ENCODE peak calls at places on chromosome 20, in seven cellular contexts. B, U, O, R, Q, J and G are unnamed samples. For H3K4me1, the result is how much of the 10 kb centered on the place peaks cover.

GRCh38 chr20:5650191-5650691 is 100.0 kb upstream of the SHLD1 start:
- DNase-seq in B (no peak), U (no peak), O (no peak), R (no peak), Q (no peak), J (no peak), G (no peak)

GRCh38 chr20:32457476-32457986 is 99.4 kb downstream of the ASXL1 start:
- DNase-seq in B (no peak), U (peak), O (peak), R (no peak), Q (peak), J (no peak), G (peak)

GRCh38 chr20:49278817-49279676 is 1.2 kb upstream of the ZNFX1 start:
- DNase-seq in B (no peak), U (no peak), O (peak), R (no peak), Q (no peak), J (peak), G (no peak)

GRCh38 chr20:3067139-3068009 is 4.0 kb upstream of the OXT start:
- DNase-seq in B (no peak), U (no peak), O (no peak), R (no peak), Q (no peak), J (no peak), G (no peak)

GRCh38 chr20:5077761-5078387 is 41.9 kb downstream of the PCNA start:
- DNase-seq in B (no peak), U (no peak), O (no peak), R (no peak), Q (no peak), J (no peak), G (no peak)

GRCh38 chr20:5426026-5426425 is 109.3 kb upstream of the PROKR2 start:
- DNase-seq in B (no peak), U (no peak), O (no peak), R (no peak), Q (no peak), J (no peak), G (no peak)

GRCh38 chr20:7161690-7162089 is 394.2 kb downstream of the BMP2 start:
- DNase-seq in B (no peak), U (peak), O (no peak), R (no peak), Q (no peak), J (no peak), G (no peak)

GRCh38 chr20:9071976-9072726 is 3.3 kb downstream of the PLCB4 start:
- DNase-seq in B (no peak), U (no peak), O (no peak), R (no peak), Q (no peak), J (no peak), G (no peak)

GRCh38 chr20:58020656-58021454 is 207.6 kb downstream of the ANKRD60 start:
- DNase-seq in B (peak), U (no peak), O (no peak), R (no peak), Q (no peak), J (no peak), G (no peak)

GRCh38 chr20:48393721-48394120 is 434.1 kb downstream of the PREX1 start:
- DNase-seq in B (no peak), U (no peak), O (no peak), R (no peak), Q (no peak), J (no peak), G (no peak)

GRCh38 chr20:46709459-46710148 is at the start of gene SLC2A10:
- DNase-seq in B (peak), U (no peak), O (peak), R (no peak), Q (peak), J (peak), G (peak)

GRCh38 chr20:36591854-36592641 is 13.5 kb upstream of the RAB5IF start:
- DNase-seq in B (no peak), U (peak), O (no peak), R (peak), Q (no peak), J (peak), G (no peak)

GRCh38 chr20:16553684-16554083 is 19.6 kb downstream of the KIF16B start:
- DNase-seq in B (no peak), U (no peak), O (no peak), R (no peak), Q (no peak), J (no peak), G (no peak)

GRCh38 chr20:8527998-8528397 is 395.9 kb downstream of the PLCB1 start:
- DNase-seq in B (no peak), U (peak), O (no peak), R (no peak), Q (no peak), J (no peak), G (no peak)

GRCh38 chr20:48732081-48732829 is 95.5 kb downstream of the PREX1 start:
- DNase-seq in B (no peak), U (no peak), O (no peak), R (no peak), Q (no peak), J (no peak), G (no peak)

GRCh38 chr20:2746636-2747265 is 53.7 kb downstream of the CPXM1 start:
- DNase-seq in B (no peak), U (no peak), O (no peak), R (no peak), Q (no peak), J (no peak), G (no peak)

GRCh38 chr20:14716251-14716650 is 378.8 kb upstream of the FLRT3 start:
- DNase-seq in B (no peak), U (no peak), O (no peak), R (no peak), Q (peak), J (no peak), G (no peak)

GRCh38 chr20:41027872-41028358 is 707 bp upstream of the TOP1 start:
- DNase-seq in B (no peak), U (no peak), O (no peak), R (no peak), Q (no peak), J (no peak), G (no peak)

GRCh38 chr20:53940883-53941546 is 129.4 kb downstream of the BCAS1 start:
- DNase-seq in B (no peak), U (peak), O (peak), R (no peak), Q (no peak), J (peak), G (peak)

GRCh38 chr20:16395366-16395765 is 177.9 kb downstream of the KIF16B start:
- DNase-seq in B (no peak), U (no peak), O (no peak), R (no peak), Q (no peak), J (no peak), G (no peak)

GRCh38 chr20:49484180-49485140 is 2.0 kb upstream of the KCNB1 start:
- DNase-seq in B (peak), U (peak), O (peak), R (peak), Q (peak), J (peak), G (peak)

GRCh38 chr20:32493356-32493755 is 91.8 kb downstream of the NOL4L start:
- DNase-seq in B (no peak), U (no peak), O (no peak), R (no peak), Q (no peak), J (no peak), G (peak)

GRCh38 chr20:41697861-41698559 is 79.8 kb upstream of the CHD6 start:
- DNase-seq in B (no peak), U (peak), O (no peak), R (no peak), Q (no peak), J (peak), G (no peak)

GRCh38 chr20:25984933-25985332 is 288.3 kb upstream of the ZNF337 start:
- DNase-seq in B (peak), U (no peak), O (peak), R (no peak), Q (no peak), J (peak), G (peak)

GRCh38 chr20:46946796-46947195 is 52.2 kb downstream of the EYA2 start:
- DNase-seq in B (no peak), U (no peak), O (no peak), R (no peak), Q (no peak), J (no peak), G (no peak)

GRCh38 chr20:40332167-40332566 is 356.9 kb downstream of the MAFB start:
- DNase-seq in B (no peak), U (no peak), O (no peak), R (no peak), Q (no peak), J (no peak), G (no peak)

GRCh38 chr20:11394145-11394833 is 523.4 kb upstream of the BTBD3 start:
- DNase-seq in B (no peak), U (peak), O (no peak), R (no peak), Q (no peak), J (no peak), G (no peak)

GRCh38 chr20:3854462-3854870 is 7.8 kb downstream of the MAVS start:
- DNase-seq in B (no peak), U (no peak), O (no peak), R (no peak), Q (no peak), J (no peak), G (no peak)

GRCh38 chr20:18588554-18589043 is 745 bp downstream of the DTD1 start:
- DNase-seq in B (no peak), U (no peak), O (no peak), R (no peak), Q (no peak), J (peak), G (no peak)

GRCh38 chr20:46638367-46639274 is 12.6 kb downstream of the SLC13A3 start:
- DNase-seq in B (no peak), U (no peak), O (no peak), R (no peak), Q (no peak), J (no peak), G (no peak)

GRCh38 chr20:13142143-13142542 is 78.9 kb upstream of the ISM1 start:
- DNase-seq in B (no peak), U (no peak), O (no peak), R (no peak), Q (no peak), J (no peak), G (no peak)

GRCh38 chr20:47318596-47319516 is 37.6 kb downstream of the ZMYND8 start:
- DNase-seq in B (peak), U (peak), O (peak), R (no peak), Q (no peak), J (peak), G (peak)

GRCh38 chr20:3461911-3462677 is 8.7 kb upstream of the ATRN start:
- DNase-seq in B (no peak), U (no peak), O (no peak), R (no peak), Q (no peak), J (no peak), G (no peak)

GRCh38 chr20:35319206-35320197 is 27.3 kb upstream of the FAM83C start:
- DNase-seq in B (no peak), U (no peak), O (no peak), R (no peak), Q (no peak), J (no peak), G (no peak)

GRCh38 chr20:26209171-26209941 is 512.7 kb upstream of the ZNF337 start:
- DNase-seq in B (no peak), U (peak), O (peak), R (no peak), Q (peak), J (no peak), G (no peak)

GRCh38 chr20:59163641-59164530 is at the start of gene ZNF831:
- DNase-seq in B (no peak), U (no peak), O (no peak), R (no peak), Q (no peak), J (no peak), G (no peak)

GRCh38 chr20:52438326-52438963 is 246.9 kb upstream of the ZFP64 start:
- DNase-seq in B (no peak), U (no peak), O (no peak), R (no peak), Q (no peak), J (peak), G (no peak)
- H3K4me1 ChIP-seq in B (under half), U (under half), O (under half), R (under half), Q (under half), J (under half), G (under half)

GRCh38 chr20:19673575-19673974 is 84.5 kb upstream of the RIN2 start:
- DNase-seq in B (no peak), U (peak), O (no peak), R (no peak), Q (no peak), J (no peak), G (no peak)

GRCh38 chr20:19676202-19676601 is 81.9 kb upstream of the RIN2 start:
- DNase-seq in B (peak), U (no peak), O (no peak), R (no peak), Q (no peak), J (no peak), G (no peak)

GRCh38 chr20:19672498-19672897 is 85.6 kb upstream of the RIN2 start:
- DNase-seq in B (no peak), U (no peak), O (no peak), R (no peak), Q (no peak), J (no peak), G (no peak)

GRCh38 chr20:19668406-19668805 is 89.7 kb upstream of the RIN2 start:
- DNase-seq in B (no peak), U (no peak), O (no peak), R (no peak), Q (no peak), J (no peak), G (no peak)

GRCh38 chr20:19670829-19671228 is 87.2 kb upstream of the RIN2 start:
- DNase-seq in B (no peak), U (no peak), O (no peak), R (no peak), Q (no peak), J (no peak), G (no peak)
- H3K4me1 ChIP-seq in B (under half), U (under half), O (under half), R (under half), Q (under half), J (under half), G (under half)

DNA sequence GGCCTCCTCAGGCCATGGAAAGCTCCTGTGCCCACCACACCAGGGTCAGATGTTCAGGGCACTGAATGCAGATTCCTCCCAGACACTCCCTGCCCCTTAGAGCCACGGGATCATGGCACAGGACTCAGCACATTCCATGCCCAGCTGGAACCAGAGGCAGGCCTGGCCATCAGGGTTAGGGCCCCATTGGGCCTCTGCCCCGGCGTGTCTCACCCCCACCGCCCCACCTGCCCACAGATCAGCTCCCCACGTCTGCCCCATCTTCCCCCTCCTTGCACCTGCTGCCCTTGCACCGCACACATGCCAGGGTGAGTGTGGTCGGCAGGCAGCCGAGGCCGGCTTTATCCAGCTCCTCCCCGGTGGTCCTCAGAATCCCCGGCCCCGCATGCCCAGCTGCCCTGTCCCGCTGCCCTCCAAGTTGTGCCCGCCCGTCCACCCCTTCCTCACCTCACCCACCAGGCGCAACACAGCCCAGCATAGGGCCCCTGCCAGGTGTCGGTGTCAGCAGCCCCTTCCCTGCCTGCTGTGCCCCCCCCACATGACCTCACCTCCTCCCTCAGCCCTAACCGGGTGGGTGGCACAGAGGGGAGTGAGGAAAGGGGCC is 2.2 kb upstream of the SRMS start:
- DNase-seq in B (no peak), U (no peak), O (no peak), R (no peak), Q (no peak), J (no peak), G (no peak)
- H3K4me1 ChIP-seq in B (under half), U (under half), O (under half), R (under half), Q (under half), J (half or more), G (under half)

GRCh38 chr20:1333462-1334369 is 4.8 kb upstream of the SDCBP2 start:
- DNase-seq in B (no peak), U (no peak), O (no peak), R (no peak), Q (no peak), J (no peak), G (no peak)
- H3K4me1 ChIP-seq in B (under half), U (under half), O (half or more), R (under half), Q (under half), J (under half), G (half or more)

DNA sequence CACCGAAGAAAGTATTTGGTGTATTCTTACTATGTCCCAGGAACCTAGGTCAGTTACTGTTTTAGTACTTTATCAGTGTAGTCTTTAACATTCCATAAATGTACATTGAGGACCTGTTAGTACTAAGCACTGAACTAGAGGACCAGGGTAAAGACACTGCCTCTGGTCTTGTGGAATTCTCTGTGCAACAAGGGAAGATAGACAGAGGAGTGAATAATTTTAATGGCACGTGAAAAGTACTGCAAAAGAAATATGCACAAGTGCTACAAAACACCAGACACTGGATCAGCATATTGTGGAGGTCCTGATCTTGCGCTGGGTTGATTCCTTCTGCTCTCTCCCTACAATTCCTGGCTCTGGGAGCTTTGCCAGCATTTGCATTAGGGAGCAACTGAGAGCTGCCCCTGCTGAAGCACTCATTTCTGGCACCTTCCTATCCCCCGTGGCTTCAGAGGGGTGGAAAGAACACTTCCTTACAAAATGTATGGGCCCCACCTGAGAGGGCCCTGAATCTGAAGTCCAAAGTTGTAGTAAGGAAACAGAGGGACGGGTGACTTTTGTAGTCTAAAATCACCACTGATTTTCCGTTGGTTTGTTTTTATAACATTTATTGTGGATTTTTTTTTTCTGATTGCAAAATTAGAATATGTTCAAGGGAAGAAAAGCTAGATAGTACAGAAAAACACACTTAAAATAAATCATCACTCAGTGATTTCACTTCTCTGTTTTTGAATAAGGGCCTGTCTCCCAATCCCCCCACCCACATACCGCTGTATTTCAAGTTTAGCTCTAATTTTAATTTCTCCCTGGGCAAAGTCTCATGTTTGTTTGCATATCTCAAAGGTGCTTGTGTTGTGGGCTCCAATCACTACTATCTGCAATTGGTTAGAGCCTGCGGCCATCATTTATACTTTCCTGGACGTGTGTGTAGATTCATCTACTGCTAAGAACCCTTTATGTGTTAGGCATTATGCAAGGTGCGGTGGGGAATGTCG is 4.9 kb downstream of the PKIG start:
- DNase-seq in B (no peak), U (no peak), O (no peak), R (no peak), Q (no peak), J (no peak), G (no peak)
- H3K4me1 ChIP-seq in B (under half), U (under half), O (half or more), R (under half), Q (under half), J (under half), G (half or more)

DNA sequence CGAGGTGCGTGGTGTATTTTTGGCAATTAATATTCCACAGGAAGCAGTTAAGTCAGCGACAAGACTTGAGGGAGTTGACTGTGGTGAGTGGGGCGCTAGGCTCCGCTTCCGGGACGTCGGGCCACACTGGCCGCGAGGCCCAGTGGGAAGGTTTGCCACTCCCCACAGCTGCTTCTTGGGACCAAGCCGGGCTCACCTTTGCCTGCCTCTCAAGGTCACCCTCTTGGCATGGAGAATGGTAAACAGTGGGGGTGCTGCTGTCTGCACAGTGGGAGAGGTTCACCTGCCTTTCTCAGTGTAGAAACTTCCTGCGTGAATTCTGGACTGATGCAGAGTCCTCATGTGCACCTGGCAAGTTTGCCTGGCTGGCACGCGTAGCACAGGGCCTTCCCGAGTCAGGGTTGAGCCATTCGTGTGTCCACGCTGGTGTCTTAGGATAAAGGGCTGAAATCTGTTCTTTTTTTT is 6.4 kb downstream of the OSBPL2 start:
- DNase-seq in B (no peak), U (no peak), O (no peak), R (no peak), Q (no peak), J (no peak), G (no peak)
- H3K4me1 ChIP-seq in B (under half), U (under half), O (half or more), R (under half), Q (under half), J (under half), G (half or more)

GRCh38 chr20:38216736-38217595 is 43.6 kb downstream of the KIAA1755 start:
- DNase-seq in B (no peak), U (no peak), O (no peak), R (no peak), Q (no peak), J (no peak), G (no peak)
- H3K4me1 ChIP-seq in B (under half), U (under half), O (under half), R (under half), Q (under half), J (under half), G (under half)